ENCODE peak calls at places on chromosomes 2 and 18, in four cellular contexts. F is GM23338, H is mesendoderm, T is HepG2. R is an unnamed sample. For H3K4me1, the result is how much of the 10 kb centered on the place peaks cover.

GRCh38 chr18:63848159-63848558 is 39.3 kb upstream of the SERPINB2 start:
- DNase-seq in F (peak), T (peak), H (peak), R (no peak)

GRCh38 chr2:214310319-214310718 is 100.5 kb upstream of the VWC2L start:
- DNase-seq in H (peak), F (peak), T (peak), R (no peak)

GRCh38 chr2:42036413-42036812 is 11.4 kb upstream of the PKDCC start:
- DNase-seq in T (no peak), H (peak), F (no peak), R (no peak)

GRCh38 chr18:77342736-77343135 is 93.1 kb downstream of the GALR1 start:
- DNase-seq in T (no peak), H (no peak), F (no peak), R (no peak)

GRCh38 chr2:196925445-196925767 is 1.1 kb downstream of the PGAP1 start:
- DNase-seq in H (no peak), F (no peak), T (peak), R (no peak)

GRCh38 chr2:28389399-28390240 is 3.0 kb upstream of the FOSL2 start:
- DNase-seq in F (peak), T (no peak), H (peak), R (no peak)

GRCh38 chr18:9191658-9192256 is 55.2 kb downstream of the ANKRD12 start:
- DNase-seq in H (no peak), F (no peak), T (no peak), R (no peak)

GRCh38 chr2:20182241-20182931 is 42.5 kb downstream of the SDC1 start:
- DNase-seq in F (no peak), H (no peak), T (no peak), R (no peak)

GRCh38 chr2:238124488-238125126 is 13.9 kb upstream of the KLHL30 start:
- DNase-seq in T (no peak), F (no peak), H (no peak), R (no peak)

GRCh38 chr2:236366406-236366805 is 102.2 kb upstream of the ASB18 start:
- DNase-seq in H (no peak), T (no peak), F (no peak), R (no peak)

GRCh38 chr2:46858697-46859080 is 56.9 kb downstream of the MCFD2 start:
- DNase-seq in F (no peak), T (no peak), H (no peak), R (no peak)

GRCh38 chr2:148865515-148865914 is 9.5 kb upstream of the KIF5C start:
- DNase-seq in F (no peak), T (no peak), H (no peak), R (no peak)

GRCh38 chr2:46695283-46695682 is 215.9 kb downstream of the TMEM247 start:
- DNase-seq in T (no peak), H (no peak), F (no peak), R (no peak)

GRCh38 chr2:190342601-190343000 is 788 bp upstream of the INPP1 start:
- DNase-seq in F (no peak), T (no peak), H (peak), R (no peak)

GRCh38 chr2:57878573-57878910 is 168.1 kb upstream of the VRK2 start:
- DNase-seq in T (no peak), F (no peak), H (no peak), R (no peak)

GRCh38 chr18:9918016-9918680 is 4.3 kb downstream of the VAPA start:
- DNase-seq in T (peak), F (no peak), H (peak), R (no peak)

GRCh38 chr18:44681039-44681595 is 429 bp downstream of the SETBP1 start:
- DNase-seq in T (no peak), F (no peak), H (no peak), R (peak)

GRCh38 chr2:12819721-12820120 is 103.0 kb downstream of the TRIB2 start:
- DNase-seq in F (no peak), T (no peak), H (no peak), R (no peak)

GRCh38 chr2:204495381-204495780 is 49.9 kb upstream of the PARD3B start:
- DNase-seq in F (no peak), H (no peak), T (no peak), R (no peak)

GRCh38 chr2:144516417-144516980 is 3.4 kb downstream of the ZEB2 start:
- DNase-seq in T (no peak), H (no peak), F (peak), R (peak)

GRCh38 chr2:28282248-28282647 is 110.4 kb upstream of the FOSL2 start:
- DNase-seq in T (no peak), F (no peak), H (no peak), R (no peak)

GRCh38 chr18:79739440-79739778 is 58.3 kb upstream of the KCNG2 start:
- DNase-seq in H (no peak), F (no peak), T (no peak), R (no peak)

GRCh38 chr2:24785704-24786321 is 7.4 kb downstream of the PTRHD1 start:
- DNase-seq in T (no peak), F (no peak), H (no peak), R (no peak)

GRCh38 chr2:190809139-190809764 is 71.4 kb upstream of the GLS start:
- DNase-seq in H (no peak), T (peak), F (no peak), R (no peak)

GRCh38 chr18:80253236-80253635 is 5.9 kb upstream of the PARD6G start:
- DNase-seq in T (no peak), F (no peak), H (no peak), R (no peak)

GRCh38 chr2:238939074-238939473 is 91.2 kb downstream of the TWIST2 start:
- DNase-seq in T (no peak), F (no peak), H (no peak), R (peak)

GRCh38 chr2:164781394-164781793 is 60.2 kb downstream of the COBLL1 start:
- DNase-seq in T (no peak), F (no peak), H (peak), R (no peak)
- H3K4me1 ChIP-seq in T (under half), F (under half), H (under half), R (under half)

GRCh38 chr2:56182420-56182819 is 1.4 kb upstream of the CCDC85A start:
- DNase-seq in H (peak), F (peak), T (no peak), R (no peak)

GRCh38 chr2:56183643-56184499 is at the start of gene CCDC85A:
- DNase-seq in T (peak), F (peak), H (peak), R (peak)

GRCh38 chr2:56184500-56184996 is 758 bp downstream of the CCDC85A start:
- DNase-seq in F (peak), T (no peak), H (peak), R (no peak)

GRCh38 chr2:56185582-56186046 is 1.8 kb downstream of the CCDC85A start:
- DNase-seq in T (no peak), H (peak), F (peak), R (peak)

DNA sequence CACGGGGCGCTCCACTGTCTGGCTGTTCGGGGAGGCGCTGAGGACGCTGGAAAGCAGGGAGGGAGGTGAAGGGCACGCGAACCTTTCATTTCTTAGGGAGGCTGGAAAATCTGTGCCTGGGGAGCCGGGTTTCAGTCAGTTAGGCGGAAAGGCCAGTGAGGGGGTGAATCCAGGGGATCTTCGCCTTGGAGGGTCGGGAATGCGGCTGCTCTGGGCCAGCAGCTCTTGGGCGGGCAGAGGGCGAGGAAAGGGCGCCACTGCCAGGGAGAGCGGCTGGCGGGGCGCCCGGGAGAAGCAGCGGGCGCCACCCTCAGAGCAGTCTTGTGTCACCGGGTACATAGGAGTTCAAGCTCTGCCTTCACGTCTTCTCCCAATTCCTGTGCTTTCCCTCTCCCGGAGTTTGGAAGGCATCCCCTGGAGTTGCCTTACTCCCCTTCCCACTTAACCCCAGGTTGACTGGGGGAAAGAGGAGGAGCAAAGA is 1.4 kb downstream of the CCDC85A start:
- DNase-seq in F (peak), T (no peak), H (peak), R (no peak)
- H3K4me3 ChIP-seq in F (peak), T (no peak), H (peak), R (peak)

GRCh38 chr2:38499921-38500634 is 102.7 kb downstream of the HNRNPLL start:
- DNase-seq in F (peak), T (no peak), H (peak), R (peak)
- H3K4me1 ChIP-seq in F (under half), T (half or more), H (under half), R (under half)

GRCh38 chr2:154699560-154699901 is 1.0 kb downstream of the KCNJ3 start:
- DNase-seq in H (no peak), T (no peak), F (peak), R (no peak)
- H3K4me3 ChIP-seq in H (no peak), T (no peak), F (peak), R (no peak)

DNA sequence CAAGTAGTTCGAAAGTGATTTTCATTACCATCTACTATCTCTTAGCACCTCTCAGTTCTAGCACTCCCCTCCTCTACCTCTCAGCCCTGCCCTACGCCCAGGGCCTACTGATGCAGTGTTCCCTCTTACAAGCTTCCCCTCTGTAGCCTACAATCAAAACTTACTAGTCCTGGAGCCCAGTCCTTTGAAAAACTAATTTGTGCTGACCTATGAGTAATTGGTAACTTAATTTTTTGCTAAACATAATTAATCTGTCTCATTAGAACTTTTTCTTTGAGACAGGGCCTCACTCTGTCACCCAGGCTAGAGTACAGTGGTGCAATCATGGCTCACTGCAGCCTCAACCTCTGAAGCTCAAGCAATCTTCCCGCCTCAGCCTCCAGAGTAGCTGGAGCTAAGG is 44.9 kb downstream of the MREG start:
- DNase-seq in T (no peak), F (no peak), H (no peak), R (no peak)
- H3K4me1 ChIP-seq in T (under half), F (under half), H (under half), R (under half)

GRCh38 chr18:75228967-75229366 is 18.4 kb downstream of the TSHZ1 start:
- DNase-seq in H (no peak), T (no peak), F (no peak), R (no peak)

GRCh38 chr18:75226956-75227316 is 16.3 kb downstream of the TSHZ1 start:
- DNase-seq in T (no peak), F (no peak), H (no peak), R (no peak)

GRCh38 chr18:75227535-75227934 is 16.9 kb downstream of the TSHZ1 start:
- DNase-seq in H (no peak), F (no peak), T (no peak), R (no peak)

GRCh38 chr18:75223687-75224347 is 13.2 kb downstream of the TSHZ1 start:
- DNase-seq in H (no peak), F (no peak), T (peak), R (no peak)

DNA sequence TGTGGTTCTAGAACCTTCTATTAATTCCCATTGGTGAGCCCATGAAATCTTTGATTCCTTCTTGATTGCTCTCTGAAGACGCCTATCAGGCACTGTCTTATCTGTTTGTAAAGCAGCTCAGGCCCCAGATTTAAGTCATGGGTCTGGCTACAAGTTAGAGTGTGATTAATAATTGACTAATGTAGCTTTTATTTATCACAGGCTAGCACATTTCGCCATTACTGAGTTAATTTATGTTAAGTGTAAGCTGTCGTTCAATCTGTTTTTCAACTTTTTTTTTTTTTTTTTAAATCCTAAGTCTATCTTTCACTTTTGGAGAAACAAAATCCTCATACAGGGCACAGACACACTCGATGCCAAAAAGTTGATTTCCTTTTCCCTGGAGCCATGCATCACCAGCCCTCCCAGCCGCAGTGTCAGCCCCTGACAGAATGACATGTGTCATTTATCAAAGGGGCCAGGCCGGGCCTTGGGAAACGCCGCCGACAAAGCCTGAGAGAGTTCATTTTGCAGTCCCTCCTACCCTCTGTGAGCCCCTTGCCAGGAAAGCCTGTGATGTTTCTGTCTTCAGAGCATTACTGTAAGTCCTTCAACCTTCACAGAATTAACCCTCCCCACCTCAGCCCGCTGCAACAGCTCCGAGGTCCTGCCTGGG is 15.8 kb downstream of the TSHZ1 start:
- DNase-seq in F (no peak), H (no peak), T (peak), R (no peak)
- H3K4me3 ChIP-seq in F (no peak), H (no peak), T (peak), R (peak)

DNA sequence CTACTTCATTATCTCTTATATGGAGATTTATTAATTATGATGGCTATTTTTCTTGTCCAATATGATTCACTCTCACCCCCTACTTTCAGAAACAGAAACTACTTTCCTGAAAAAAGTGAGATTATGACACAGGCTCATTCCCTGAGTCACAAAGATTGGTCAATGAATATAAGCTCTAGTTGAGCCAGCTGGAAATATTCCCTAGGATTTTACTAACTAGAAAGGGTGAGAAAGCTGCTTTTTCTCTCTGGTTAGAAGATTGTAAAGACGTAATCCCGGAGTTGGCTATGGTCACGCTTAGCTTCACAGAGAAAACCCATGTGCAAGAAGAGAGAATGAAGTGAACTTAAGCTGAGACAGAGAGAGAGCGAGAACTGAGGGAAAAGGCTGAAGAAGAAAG is 223.7 kb upstream of the SMAD7 start:
- DNase-seq in F (no peak), H (no peak), T (no peak), R (peak)
- H3K4me1 ChIP-seq in F (under half), H (under half), T (under half), R (under half)

GRCh38 chr2:50535256-50535655 is 496.7 kb downstream of the NRXN1 start:
- DNase-seq in T (no peak), F (no peak), H (no peak), R (no peak)
- H3K4me3 ChIP-seq in T (no peak), F (no peak), H (no peak), R (no peak)

GRCh38 chr2:207331674-207332073 is 165.9 kb upstream of the KLF7 start:
- DNase-seq in F (no peak), T (no peak), H (no peak), R (no peak)

GRCh38 chr2:207332473-207333212 is 166.9 kb upstream of the KLF7 start:
- DNase-seq in H (no peak), T (no peak), F (no peak), R (no peak)

GRCh38 chr2:207334631-207335371 is 169.1 kb upstream of the KLF7 start:
- DNase-seq in T (no peak), F (peak), H (peak), R (peak)

GRCh38 chr2:207334309-207334630 is 168.5 kb upstream of the KLF7 start:
- DNase-seq in T (no peak), F (no peak), H (no peak), R (no peak)

GRCh38 chr2:207333599-207334308 is 168.0 kb upstream of the KLF7 start:
- DNase-seq in T (no peak), F (no peak), H (no peak), R (no peak)
- H3K4me1 ChIP-seq in T (under half), F (under half), H (under half), R (under half)

R was measured in uterus.